ENCODE peak calls at places on chromosome 19, in four cellular contexts. B, X, C and F are unnamed samples.

GRCh38 chr19:57063070-57063469 is 56.7 kb upstream of the USP29 start:
- DNase-seq in B (no peak), X (no peak), C (no peak), F (no peak)

GRCh38 chr19:6516659-6517291 is 14.1 kb upstream of the TNFSF9 start:
- DNase-seq in B (peak; percentile 66), X (peak; percentile 94), C (no peak), F (no peak)

GRCh38 chr19:47471733-47472457 is at the start of gene SLC8A2:
- DNase-seq in B (peak; percentile 35), X (peak; percentile 91), C (peak; percentile 70), F (no peak)

GRCh38 chr19:41940443-41941409 is 12.5 kb upstream of the ERFL start:
- DNase-seq in B (no peak), X (no peak), C (no peak), F (no peak)

GRCh38 chr19:20607943-20608342 is 42.4 kb upstream of the ZNF737 start:
- DNase-seq in B (no peak), X (no peak), C (no peak), F (no peak)

GRCh38 chr19:6766357-6767080 is 716 bp downstream of the SH2D3A start:
- DNase-seq in B (no peak), X (peak; percentile 54), C (no peak), F (no peak)

GRCh38 chr19:47226426-47227346 is 4.3 kb downstream of the BBC3 start:
- DNase-seq in B (peak; percentile 76), X (peak; percentile 97), C (no peak), F (peak; percentile 57)

GRCh38 chr19:53977991-53978731 is 13.3 kb upstream of the CACNG6 start:
- DNase-seq in B (peak; percentile 40), X (peak; percentile 20), C (peak; percentile 90), F (no peak)

GRCh38 chr19:3982701-3983541 is 2.3 kb downstream of the EEF2 start:
- DNase-seq in B (no peak), X (no peak), C (no peak), F (no peak)

GRCh38 chr19:40236026-40236355 is 9.5 kb upstream of the CCNP start:
- DNase-seq in B (no peak), X (no peak), C (no peak), F (no peak)

GRCh38 chr19:16039081-16039480 is 37.2 kb upstream of the TPM4 start:
- DNase-seq in B (no peak), X (no peak), C (no peak), F (no peak)

GRCh38 chr19:6236310-6237291 is 43.2 kb downstream of the MLLT1 start:
- DNase-seq in B (no peak), X (no peak), C (no peak), F (no peak)

GRCh38 chr19:44748426-44749254 is at the start of gene BCL3:
- DNase-seq in B (no peak), X (peak; percentile 69), C (no peak), F (no peak)

GRCh38 chr19:21581646-21582045 is 76.2 kb downstream of the ZNF429 start:
- DNase-seq in B (no peak), X (no peak), C (no peak), F (no peak)

GRCh38 chr19:51598159-51598915 is 27.3 kb downstream of the ZNF175 start:
- DNase-seq in B (no peak), X (no peak), C (no peak), F (no peak)

GRCh38 chr19:58450836-58451357 is 525 bp upstream of the ZNF324B start:
- DNase-seq in B (no peak), X (peak; percentile 19), C (no peak), F (no peak)

GRCh38 chr19:3360494-3361383 is 5.6 kb upstream of the NFIC start:
- DNase-seq in B (no peak), X (peak; percentile 85), C (no peak), F (no peak)

GRCh38 chr19:56372281-56372680 is 21.1 kb downstream of the ZNF582 start:
- DNase-seq in B (no peak), X (no peak), C (no peak), F (no peak)

GRCh38 chr19:53157601-53158000 is 1.3 kb downstream of the ZNF347 start:
- DNase-seq in B (no peak), X (peak; percentile 45), C (no peak), F (no peak)

GRCh38 chr19:5828661-5829566 is 10.6 kb downstream of the FUT6 start:
- DNase-seq in B (no peak), X (peak; percentile 34), C (no peak), F (no peak)

GRCh38 chr19:4506449-4507149 is 11.7 kb downstream of the PLIN4 start:
- DNase-seq in B (no peak), X (peak; percentile 27), C (no peak), F (no peak)

GRCh38 chr19:51119675-51120074 is 5.0 kb upstream of the SIGLEC9 start:
- DNase-seq in B (no peak), X (no peak), C (no peak), F (no peak)

GRCh38 chr19:10346509-10346908 is 7.1 kb upstream of the ICAM3 start:
- DNase-seq in B (no peak), X (peak; percentile 49), C (no peak), F (no peak)
- TF ChIP-seq JUND in B (no peak), X (no peak), C (no peak), F (no peak)

DNA sequence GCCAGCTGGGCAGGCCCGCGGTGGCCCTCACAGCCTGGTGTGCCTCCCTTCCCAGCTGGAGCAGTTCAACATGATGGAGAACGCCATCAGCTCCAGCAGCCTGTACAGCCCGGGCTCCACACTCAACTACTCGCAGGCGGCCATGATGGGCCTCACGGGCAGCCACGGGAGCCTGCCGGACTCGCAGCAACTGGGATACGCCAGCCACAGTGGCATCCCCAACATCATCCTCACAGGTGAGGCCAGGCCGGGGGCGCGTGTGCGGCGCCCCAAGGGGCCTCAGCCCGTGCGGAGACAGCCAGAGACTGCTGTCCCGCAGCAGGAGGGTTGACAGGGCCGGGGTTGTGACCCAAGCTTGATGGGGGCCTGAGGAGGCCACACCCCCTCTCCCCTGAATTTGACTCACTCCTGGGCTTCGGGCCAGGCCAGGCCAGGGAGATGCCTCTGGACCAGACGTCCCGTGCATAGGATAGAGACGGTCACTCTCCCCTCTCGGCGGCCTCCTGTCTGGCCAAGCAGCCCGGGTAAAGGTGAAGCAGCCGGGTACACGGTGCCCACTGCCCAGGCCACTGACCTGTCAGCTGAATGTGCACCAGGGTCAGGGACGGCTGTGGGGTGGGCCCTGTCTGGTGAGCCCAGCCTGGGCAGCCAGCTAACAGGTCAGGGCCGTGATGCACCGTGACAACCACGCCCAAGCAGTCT is 15.4 kb downstream of the COMP start:
- DNase-seq in B (no peak), X (no peak), C (no peak), F (no peak)
- TF ChIP-seq JUND in B (no peak), X (no peak), C (no peak), F (no peak)

GRCh38 chr19:35114656-35115537 is 726 bp upstream of the FXYD3 start:
- DNase-seq in B (peak; percentile 51), X (peak; percentile 81), C (peak; percentile 73), F (no peak)
- TF ChIP-seq JUND in B (no peak), X (no peak), C (no peak), F (no peak)

DNA sequence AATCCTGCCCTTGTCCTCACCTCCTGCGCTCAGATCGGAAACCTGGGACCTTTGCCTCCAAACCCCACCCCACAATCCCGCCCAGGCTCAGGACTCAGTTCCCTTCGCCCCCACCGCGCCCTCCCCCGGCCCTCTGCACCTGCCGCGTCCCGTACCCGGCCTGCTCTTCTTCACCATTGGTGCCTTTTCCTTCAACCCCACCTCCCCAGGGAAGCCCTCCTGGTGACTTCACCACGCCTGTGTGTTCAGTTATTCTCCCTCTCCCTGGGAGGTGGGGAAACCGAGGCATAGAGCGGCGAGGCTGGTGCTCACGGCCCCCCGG is 19.3 kb upstream of the TCF3 start:
- DNase-seq in B (no peak), X (peak; percentile 56), C (no peak), F (no peak)
- TF ChIP-seq JUND in B (no peak), X (no peak), C (no peak), F (no peak)

DNA sequence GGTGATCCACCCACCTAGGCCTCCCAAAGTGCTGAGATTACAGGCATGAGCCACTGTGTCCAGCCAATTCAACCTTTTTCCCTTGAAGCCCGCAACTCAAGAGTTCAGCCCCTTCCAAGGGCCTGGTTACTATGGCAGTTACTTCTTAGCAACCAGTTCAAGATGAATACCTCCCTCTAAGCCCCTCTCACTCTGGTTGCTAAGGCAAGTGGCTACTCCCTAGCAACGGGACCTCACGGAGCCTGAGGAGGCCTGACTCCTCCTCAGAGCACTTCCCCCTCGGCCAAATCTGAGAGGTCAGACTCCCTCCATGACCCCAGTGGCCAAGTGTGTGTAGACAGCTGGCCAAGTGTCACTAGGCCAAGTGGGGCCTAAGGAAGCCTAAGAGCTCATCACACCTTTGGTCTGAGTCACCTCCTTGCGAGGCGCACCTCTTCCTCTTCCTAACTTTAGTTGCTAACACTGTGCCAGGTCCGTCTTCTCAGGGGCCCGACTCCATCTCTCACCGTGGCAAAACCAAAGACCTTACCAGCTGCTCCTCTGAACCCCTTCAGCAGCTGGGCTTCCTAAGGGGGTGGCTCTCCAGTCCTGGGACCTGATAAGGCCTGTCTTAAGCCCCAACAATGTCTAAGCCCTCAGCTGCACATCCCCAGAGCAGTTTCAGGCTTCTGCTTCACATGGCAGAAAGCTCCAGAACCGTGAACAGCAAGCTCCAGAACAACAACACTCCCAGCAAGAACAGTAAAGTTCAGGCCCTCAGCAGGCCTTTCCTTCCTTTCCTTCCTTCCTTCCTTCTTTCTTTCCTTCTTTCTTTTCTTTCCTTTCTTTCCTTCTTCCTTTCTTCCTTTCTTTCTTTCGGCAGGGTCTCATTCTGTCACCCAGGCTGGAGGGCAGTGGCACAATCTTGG is 9.6 kb downstream of the CD37 start:
- DNase-seq in B (no peak), X (no peak), C (no peak), F (no peak)
- TF ChIP-seq JUND in B (no peak), X (no peak), C (no peak), F (no peak)

GRCh38 chr19:30525383-30525782 is 153.2 kb downstream of the ZNF536 start:
- DNase-seq in B (no peak), X (no peak), C (no peak), F (no peak)
- TF ChIP-seq JUND in B (no peak), X (no peak), C (no peak), F (no peak)